ENCODE peak calls at places on chromosomes 3 and 15, in seven cellular contexts. One of them, this sample, is unnamed.
A peak's percentile ranks its signal among the peaks of the same experiment; 100 is the strongest.

GRCh38 chr3:125375950-125376679 is 990 bp upstream of the ZNF148 start:
- DNase-seq in endothelial cell of umbilical vein: no peak
- DNase-seq in adrenal gland: no peak
- DNase-seq in ovary: no peak
- DNase-seq in heart left ventricle: no peak
- DNase-seq in IMR-90: peak; percentile 62
- DNase-seq in spleen: no peak
- DNase-seq in this sample: no peak

GRCh38 chr15:74627766-74628165 is 12.1 kb downstream of the CLK3 start:
- DNase-seq in spleen: no peak
- DNase-seq in ovary: no peak
- DNase-seq in heart left ventricle: no peak
- DNase-seq in IMR-90: no peak
- DNase-seq in adrenal gland: no peak
- DNase-seq in endothelial cell of umbilical vein: no peak
- DNase-seq in this sample: no peak

GRCh38 chr3:76972624-76973296 is 67.1 kb upstream of the ROBO2 start:
- DNase-seq in endothelial cell of umbilical vein: no peak
- DNase-seq in heart left ventricle: no peak
- DNase-seq in IMR-90: no peak
- DNase-seq in ovary: no peak
- DNase-seq in adrenal gland: no peak
- DNase-seq in spleen: no peak
- DNase-seq in this sample: no peak

GRCh38 chr15:68335251-68335650 is 57.7 kb downstream of the FEM1B start:
- DNase-seq in IMR-90: no peak
- DNase-seq in ovary: no peak
- DNase-seq in endothelial cell of umbilical vein: peak; percentile 59
- DNase-seq in heart left ventricle: no peak
- DNase-seq in spleen: peak; percentile 81
- DNase-seq in adrenal gland: peak; percentile 81
- DNase-seq in this sample: no peak

GRCh38 chr15:27806396-27806795 is 292.7 kb downstream of the OCA2 start:
- DNase-seq in ovary: no peak
- DNase-seq in IMR-90: no peak
- DNase-seq in endothelial cell of umbilical vein: no peak
- DNase-seq in adrenal gland: no peak
- DNase-seq in spleen: peak; percentile 44
- DNase-seq in heart left ventricle: no peak
- DNase-seq in this sample: no peak

GRCh38 chr15:25171111-25171811 is 216.5 kb downstream of the SNRPN start:
- DNase-seq in IMR-90: no peak
- DNase-seq in ovary: peak; percentile 8
- DNase-seq in heart left ventricle: peak; percentile 11
- DNase-seq in endothelial cell of umbilical vein: no peak
- DNase-seq in adrenal gland: no peak
- DNase-seq in spleen: peak; percentile 60
- DNase-seq in this sample: peak; percentile 86

GRCh38 chr15:62059818-62060115 is 480 bp downstream of the VPS13C start:
- DNase-seq in endothelial cell of umbilical vein: no peak
- DNase-seq in IMR-90: peak; percentile 51
- DNase-seq in heart left ventricle: peak; percentile 43
- DNase-seq in adrenal gland: peak; percentile 71
- DNase-seq in spleen: no peak
- DNase-seq in ovary: peak; percentile 41
- DNase-seq in this sample: no peak

GRCh38 chr15:96342611-96343528 is 12.4 kb downstream of the NR2F2 start:
- DNase-seq in ovary: peak; percentile 58
- DNase-seq in IMR-90: no peak
- DNase-seq in adrenal gland: no peak
- DNase-seq in endothelial cell of umbilical vein: peak; percentile 69
- DNase-seq in spleen: no peak
- DNase-seq in heart left ventricle: no peak
- DNase-seq in this sample: no peak

GRCh38 chr3:178385280-178385952 is 150.8 kb upstream of the KCNMB2 start:
- DNase-seq in spleen: no peak
- DNase-seq in adrenal gland: peak; percentile 41
- DNase-seq in ovary: peak; percentile 35
- DNase-seq in IMR-90: peak; percentile 51
- DNase-seq in endothelial cell of umbilical vein: peak; percentile 71
- DNase-seq in heart left ventricle: no peak
- DNase-seq in this sample: no peak

GRCh38 chr15:79433610-79434009 is 1.5 kb downstream of the MINAR1 start:
- DNase-seq in ovary: no peak
- DNase-seq in spleen: no peak
- DNase-seq in heart left ventricle: no peak
- DNase-seq in IMR-90: no peak
- DNase-seq in adrenal gland: no peak
- DNase-seq in endothelial cell of umbilical vein: no peak
- DNase-seq in this sample: peak; percentile 86

GRCh38 chr3:12301513-12301912 is 12.6 kb downstream of the PPARG start:
- DNase-seq in ovary: no peak
- DNase-seq in heart left ventricle: no peak
- DNase-seq in adrenal gland: no peak
- DNase-seq in endothelial cell of umbilical vein: no peak
- DNase-seq in IMR-90: no peak
- DNase-seq in spleen: no peak
- DNase-seq in this sample: no peak

GRCh38 chr3:23809294-23809693 is 3.5 kb downstream of the UBE2E1 start:
- DNase-seq in endothelial cell of umbilical vein: no peak
- DNase-seq in IMR-90: no peak
- DNase-seq in spleen: no peak
- DNase-seq in ovary: no peak
- DNase-seq in adrenal gland: no peak
- DNase-seq in heart left ventricle: no peak
- DNase-seq in this sample: no peak

GRCh38 chr3:172512363-172512762 is 10.9 kb downstream of the TNFSF10 start:
- DNase-seq in spleen: peak; percentile 94
- DNase-seq in adrenal gland: peak; percentile 60
- DNase-seq in IMR-90: no peak
- DNase-seq in endothelial cell of umbilical vein: peak; percentile 56
- DNase-seq in ovary: no peak
- DNase-seq in heart left ventricle: peak; percentile 66
- DNase-seq in this sample: no peak

GRCh38 chr3:50286322-50287227 is 5.7 kb downstream of the IFRD2 start:
- DNase-seq in heart left ventricle: peak; percentile 22
- DNase-seq in spleen: peak; percentile 68
- DNase-seq in ovary: peak; percentile 18
- DNase-seq in adrenal gland: no peak
- DNase-seq in IMR-90: no peak
- DNase-seq in endothelial cell of umbilical vein: no peak
- DNase-seq in this sample: no peak
- TF ChIP-seq POLR2A in heart left ventricle: no peak
- TF ChIP-seq POLR2A in spleen: no peak
- TF ChIP-seq POLR2A in ovary: no peak
- TF ChIP-seq POLR2A in adrenal gland: no peak
- TF ChIP-seq POLR2A in IMR-90: no peak
- TF ChIP-seq POLR2A in endothelial cell of umbilical vein: no peak
- TF ChIP-seq POLR2A in this sample: no peak

DNA sequence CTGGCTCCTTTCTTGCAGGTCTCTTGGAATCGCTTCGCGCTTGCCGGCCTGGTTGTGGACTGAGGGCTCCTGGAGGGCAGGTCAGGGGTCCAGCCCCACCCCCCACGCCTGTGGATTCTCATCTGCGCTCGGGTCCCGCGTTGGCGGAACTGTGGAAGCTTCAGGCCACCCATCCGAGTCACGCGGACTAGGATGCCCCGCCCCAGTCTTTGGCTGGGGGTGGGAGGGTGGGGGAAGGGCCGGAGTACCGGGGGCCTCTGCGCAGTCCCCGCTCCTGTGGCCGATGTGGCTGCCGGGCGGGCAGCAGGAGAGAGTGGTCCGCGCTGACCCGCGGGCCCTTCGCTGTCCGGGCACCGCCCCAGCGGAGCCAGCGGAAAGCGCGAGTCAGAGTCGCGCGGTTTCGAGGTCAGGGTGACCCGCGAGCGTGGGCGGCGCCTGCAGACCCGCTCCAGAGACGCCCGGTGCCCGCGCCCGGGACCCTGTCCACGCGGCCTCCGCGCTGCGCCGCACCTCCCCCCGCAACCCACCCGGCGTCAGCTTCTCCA is 114.2 kb downstream of the KLF13 start:
- DNase-seq in spleen: peak; percentile 91
- DNase-seq in adrenal gland: peak; percentile 60
- DNase-seq in ovary: peak; percentile 42
- DNase-seq in endothelial cell of umbilical vein: peak; percentile 29
- DNase-seq in IMR-90: peak; percentile 27
- DNase-seq in heart left ventricle: peak; percentile 68
- DNase-seq in this sample: no peak
- H3K4me3 ChIP-seq in spleen: peak overlapping the region; percentile 75
- H3K4me3 ChIP-seq in adrenal gland: peak overlapping the region; percentile 60
- H3K4me3 ChIP-seq in ovary: peak overlapping the region; percentile 40
- H3K4me3 ChIP-seq in endothelial cell of umbilical vein: peak overlapping the region; percentile 51
- H3K4me3 ChIP-seq in IMR-90: peak overlapping the region; percentile 42
- H3K4me3 ChIP-seq in heart left ventricle: peak overlapping the region; percentile 73
- H3K4me3 ChIP-seq in this sample: peak overlapping the region; percentile 68

GRCh38 chr3:61961882-61962281 is 400.5 kb downstream of the PTPRG start:
- DNase-seq in ovary: no peak
- DNase-seq in endothelial cell of umbilical vein: no peak
- DNase-seq in spleen: no peak
- DNase-seq in IMR-90: no peak
- DNase-seq in heart left ventricle: no peak
- DNase-seq in adrenal gland: no peak
- DNase-seq in this sample: no peak

GRCh38 chr3:61964566-61964965 is 403.2 kb downstream of the PTPRG start:
- DNase-seq in spleen: no peak
- DNase-seq in IMR-90: peak; percentile 6
- DNase-seq in adrenal gland: no peak
- DNase-seq in heart left ventricle: no peak
- DNase-seq in endothelial cell of umbilical vein: no peak
- DNase-seq in ovary: no peak
- DNase-seq in this sample: no peak

GRCh38 chr3:61965770-61966131 is 404.4 kb downstream of the PTPRG start:
- DNase-seq in ovary: no peak
- DNase-seq in spleen: no peak
- DNase-seq in endothelial cell of umbilical vein: no peak
- DNase-seq in adrenal gland: no peak
- DNase-seq in IMR-90: no peak
- DNase-seq in heart left ventricle: no peak
- DNase-seq in this sample: no peak

GRCh38 chr3:61956236-61956635 is 394.9 kb downstream of the PTPRG start:
- DNase-seq in spleen: no peak
- DNase-seq in heart left ventricle: no peak
- DNase-seq in adrenal gland: no peak
- DNase-seq in ovary: no peak
- DNase-seq in endothelial cell of umbilical vein: no peak
- DNase-seq in IMR-90: peak; percentile 74
- DNase-seq in this sample: no peak

DNA sequence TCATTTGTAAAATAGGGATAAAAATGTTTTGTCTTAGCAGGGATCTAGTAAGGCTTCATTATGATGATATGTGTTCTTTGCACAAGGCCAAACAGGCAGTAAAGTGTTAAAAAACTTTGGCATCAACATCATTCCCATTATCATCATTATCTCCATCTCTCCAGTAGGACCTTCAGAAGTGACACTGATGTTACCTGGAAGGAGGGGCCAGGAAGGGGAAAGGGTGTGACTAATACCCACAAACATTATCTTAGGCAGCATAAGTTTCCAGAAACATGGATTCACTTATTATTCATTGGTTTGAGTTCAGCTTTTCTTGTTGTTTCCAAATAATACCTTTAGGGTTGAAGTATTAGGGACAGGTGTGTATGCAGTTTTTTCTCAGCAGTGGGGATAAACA is 399.6 kb downstream of the PTPRG start:
- DNase-seq in adrenal gland: no peak
- DNase-seq in spleen: no peak
- DNase-seq in ovary: no peak
- DNase-seq in IMR-90: no peak
- DNase-seq in endothelial cell of umbilical vein: no peak
- DNase-seq in heart left ventricle: no peak
- DNase-seq in this sample: no peak
- TF ChIP-seq POLR2A in adrenal gland: no peak
- TF ChIP-seq POLR2A in spleen: no peak
- TF ChIP-seq POLR2A in ovary: no peak
- TF ChIP-seq POLR2A in IMR-90: no peak
- TF ChIP-seq POLR2A in endothelial cell of umbilical vein: no peak
- TF ChIP-seq POLR2A in heart left ventricle: no peak
- TF ChIP-seq POLR2A in this sample: no peak

DNA sequence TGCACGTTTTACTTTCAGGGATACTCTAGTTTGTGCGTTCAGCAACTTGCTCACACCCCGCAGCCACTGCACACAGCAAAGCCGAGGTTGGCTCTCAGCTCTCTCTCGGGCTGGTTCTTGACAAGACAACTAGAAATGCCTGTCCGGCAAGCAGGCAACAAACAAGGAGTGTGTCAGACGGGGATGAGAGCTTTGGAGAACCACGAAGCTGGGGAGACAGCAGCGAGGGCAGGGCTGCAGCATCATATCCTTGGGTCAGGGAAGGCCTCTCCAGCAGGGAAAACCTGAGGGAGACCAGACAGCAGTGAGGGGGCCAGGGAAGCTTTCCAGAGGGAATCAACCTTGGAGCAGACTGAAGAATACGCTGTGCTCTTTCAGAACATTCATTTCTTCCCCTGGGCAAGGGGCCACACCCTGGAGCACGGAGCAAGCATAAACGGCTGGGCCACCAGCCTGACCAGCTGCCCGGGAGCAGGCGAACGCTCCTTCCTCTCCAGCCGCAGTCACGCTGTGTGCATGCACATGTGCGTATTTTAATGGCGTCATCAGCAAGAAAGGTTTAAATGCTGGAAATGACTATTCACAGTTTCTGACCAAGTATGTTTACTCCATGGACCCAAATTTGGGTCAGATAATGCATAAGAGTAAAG is 58.7 kb downstream of the CHSY1 start:
- DNase-seq in spleen: no peak
- DNase-seq in adrenal gland: no peak
- DNase-seq in ovary: peak; percentile 51
- DNase-seq in endothelial cell of umbilical vein: no peak
- DNase-seq in IMR-90: peak; percentile 35
- DNase-seq in heart left ventricle: peak; percentile 49
- DNase-seq in this sample: no peak
- H3K4me3 ChIP-seq in spleen: peak overlapping the region; percentile 35
- H3K4me3 ChIP-seq in adrenal gland: no peak overlapping the region
- H3K4me3 ChIP-seq in ovary: no peak overlapping the region
- H3K4me3 ChIP-seq in endothelial cell of umbilical vein: no peak overlapping the region
- H3K4me3 ChIP-seq in IMR-90: no peak overlapping the region
- H3K4me3 ChIP-seq in heart left ventricle: no peak overlapping the region
- H3K4me3 ChIP-seq in this sample: peak overlapping the region; percentile 15

This sample was measured in esophagus muscularis mucosa.